ENCODE peak calls at places on chromosome 12, in four cellular contexts. Z is SK-N-SH, D is GM23248, S is neural progenitor cell. G is an unnamed sample. For H3K27me3 and H3F3A, the result is how much of the 10 kb centered on the place peaks cover.

GRCh38 chr12:47312794-47313426 is 233.2 kb upstream of the AMIGO2 start:
- DNase-seq in S (no peak), Z (no peak), D (no peak), G (peak)

GRCh38 chr12:125399489-125399888 is 334.3 kb downstream of the AACS start:
- DNase-seq in D (no peak), Z (no peak), S (no peak), G (no peak)

GRCh38 chr12:117662220-117662619 is 300.8 kb upstream of the NOS1 start:
- DNase-seq in S (no peak), Z (no peak), D (no peak), G (no peak)

GRCh38 chr12:41621288-41621687 is 433.2 kb downstream of the PDZRN4 start:
- DNase-seq in Z (no peak), D (no peak), S (no peak), G (no peak)

GRCh38 chr12:94244165-94245133 is 96.1 kb downstream of the PLXNC1 start:
- DNase-seq in S (no peak), Z (no peak), D (no peak), G (no peak)

GRCh38 chr12:124437121-124437520 is 130.3 kb downstream of the NCOR2 start:
- DNase-seq in Z (no peak), S (no peak), D (no peak), G (no peak)

GRCh38 chr12:1915082-1915968 is 3.1 kb downstream of the CACNA2D4 start:
- DNase-seq in D (no peak), Z (peak), S (no peak), G (no peak)

GRCh38 chr12:128258866-128259555 is 8.0 kb upstream of the TMEM132C start:
- DNase-seq in Z (peak), D (no peak), S (peak), G (no peak)

GRCh38 chr12:95608252-95609033 is 57.2 kb upstream of the USP44 start:
- DNase-seq in S (no peak), Z (no peak), D (peak), G (no peak)

GRCh38 chr12:27096420-27096819 is 14.0 kb upstream of the C12orf71 start:
- DNase-seq in D (no peak), Z (no peak), S (no peak), G (no peak)

GRCh38 chr12:132907216-132907615 is 19.8 kb upstream of the CHFR start:
- DNase-seq in S (no peak), D (peak), Z (no peak), G (no peak)

GRCh38 chr12:70661762-70662161 is 24.5 kb upstream of the PTPRB start:
- DNase-seq in S (no peak), Z (no peak), D (peak), G (no peak)

GRCh38 chr12:13135336-13136178 is 32.1 kb upstream of the GSG1 start:
- DNase-seq in S (no peak), Z (no peak), D (peak), G (no peak)

GRCh38 chr12:46110220-46110700 is 119.9 kb upstream of the SCAF11 start:
- DNase-seq in S (no peak), D (no peak), Z (no peak), G (no peak)

GRCh38 chr12:28242129-28242887 is 52.1 kb downstream of the CCDC91 start:
- DNase-seq in S (no peak), D (no peak), Z (no peak), G (no peak)

GRCh38 chr12:26109343-26109841 is 15.4 kb downstream of the BHLHE41 start:
- DNase-seq in D (no peak), S (no peak), Z (no peak), G (no peak)

GRCh38 chr12:754238-754816 is 1.9 kb downstream of the WNK1 start:
- DNase-seq in Z (no peak), S (peak), D (peak), G (no peak)

GRCh38 chr12:68557011-68557715 is 53.5 kb upstream of the RAP1B start:
- DNase-seq in D (peak), S (peak), Z (no peak), G (no peak)

GRCh38 chr12:102427542-102427923 is 52.8 kb downstream of the IGF1 start:
- DNase-seq in D (peak), S (no peak), Z (no peak), G (no peak)

GRCh38 chr12:90004319-90005074 is 295.9 kb upstream of the ATP2B1 start:
- DNase-seq in D (no peak), S (no peak), Z (no peak), G (no peak)

GRCh38 chr12:30822385-30823139 is 67.8 kb upstream of the CAPRIN2 start:
- DNase-seq in Z (peak), S (peak), D (peak), G (peak)

GRCh38 chr12:76265424-76266180 is 82.6 kb downstream of the BBS10 start:
- DNase-seq in D (no peak), Z (no peak), S (no peak), G (no peak)

GRCh38 chr12:91490667-91491309 is 308.2 kb upstream of the DCN start:
- DNase-seq in S (no peak), D (no peak), Z (no peak), G (no peak)

GRCh38 chr12:54364413-54364812 is at the start of gene GPR84:
- DNase-seq in D (no peak), S (no peak), Z (no peak), G (peak)

GRCh38 chr12:132246997-132247717 is 82.2 kb downstream of the GALNT9 start:
- DNase-seq in S (no peak), Z (no peak), D (no peak), G (no peak)

GRCh38 chr12:62891805-62892549 is 43.0 kb downstream of the PPM1H start:
- DNase-seq in D (no peak), S (no peak), Z (no peak), G (no peak)

GRCh38 chr12:52011602-52012214 is 5.0 kb downstream of the TAMALIN start:
- DNase-seq in Z (no peak), D (no peak), S (no peak), G (no peak)

GRCh38 chr12:86774841-86775386 is 518.7 kb upstream of the MGAT4C start:
- DNase-seq in Z (no peak), S (no peak), D (peak), G (no peak)

GRCh38 chr12:109608796-109609195 is 35.2 kb downstream of the MVK start:
- DNase-seq in D (no peak), Z (no peak), S (no peak), G (no peak)
- H3K27me3 ChIP-seq in D (under half), Z (under half), S (under half), G (under half)

GRCh38 chr12:6372403-6373003 is 2.9 kb downstream of the SCNN1A start:
- DNase-seq in D (peak), S (peak), Z (no peak), G (peak)
- H3F3A ChIP-seq in D (under half), S (half or more), Z (under half), G (under half)

DNA sequence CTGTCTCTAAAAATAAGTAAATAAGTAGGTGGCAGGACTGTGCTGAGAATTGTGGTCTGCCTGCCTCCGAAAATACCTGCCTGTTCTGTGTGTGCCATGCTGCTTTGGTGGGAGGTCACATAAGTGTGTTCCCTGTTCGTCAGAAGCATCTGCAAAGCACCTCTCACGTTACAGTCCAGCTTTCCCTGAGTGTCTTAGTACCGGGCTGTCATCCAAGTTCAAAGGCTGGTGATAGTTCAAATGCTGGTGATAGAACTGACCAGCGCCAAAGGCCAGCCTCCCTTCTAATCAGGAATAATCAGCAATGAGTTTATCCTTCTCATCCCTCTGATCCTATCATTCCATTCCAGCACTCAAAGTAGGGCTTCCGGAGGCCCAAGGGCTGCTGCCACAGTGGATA is 5.6 kb downstream of the CABP1 start:
- DNase-seq in Z (no peak), D (no peak), S (no peak), G (no peak)
- H3K27me3 ChIP-seq in Z (under half), D (half or more), S (half or more), G (under half)

GRCh38 chr12:122874081-122874480 is 21.8 kb downstream of the VPS37B start:
- DNase-seq in S (peak), Z (no peak), D (no peak), G (no peak)
- H3F3A ChIP-seq in S (under half), Z (under half), D (under half), G (half or more)

GRCh38 chr12:131218291-131219172 is 264.8 kb downstream of the ADGRD1 start:
- DNase-seq in Z (no peak), S (peak), D (no peak), G (no peak)
- H3K27me3 ChIP-seq in Z (under half), S (under half), D (under half), G (under half)

GRCh38 chr12:53025250-53025649 is 19.0 kb downstream of the EIF4B start:
- DNase-seq in Z (peak), S (no peak), D (no peak), G (no peak)
- H3F3A ChIP-seq in Z (under half), S (under half), D (half or more), G (under half)

DNA sequence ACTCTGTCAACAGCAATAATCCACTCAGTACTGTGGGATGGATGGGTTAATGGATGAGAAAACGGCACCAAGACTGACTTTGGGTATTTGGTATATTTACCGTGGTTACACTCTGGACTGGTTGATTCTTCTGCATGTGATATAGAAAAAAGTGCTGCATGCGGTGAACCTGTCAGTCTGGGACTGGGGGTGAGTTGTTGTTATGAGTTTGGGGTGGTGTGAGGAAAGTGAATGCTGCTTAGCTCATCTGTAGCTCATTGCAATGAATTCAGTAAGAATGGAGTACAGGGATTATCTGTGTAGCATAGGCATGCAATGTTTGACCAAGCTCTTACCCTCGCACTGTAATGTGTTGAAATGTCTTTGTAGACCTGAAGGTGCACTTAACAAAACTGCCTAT is 6.0 kb downstream of the KCNA1 start:
- DNase-seq in Z (no peak), D (no peak), S (no peak), G (no peak)
- H3K27me3 ChIP-seq in Z (half or more), D (under half), S (under half), G (under half)

GRCh38 chr12:123067654-123068053 is 83.2 kb downstream of the PITPNM2 start:
- DNase-seq in Z (no peak), S (no peak), D (no peak), G (no peak)
- H3F3A ChIP-seq in Z (under half), S (under half), D (under half), G (under half)

GRCh38 chr12:113515082-113515856 is 43.6 kb upstream of the LHX5 start:
- DNase-seq in Z (no peak), D (no peak), S (peak), G (no peak)
- H3K27me3 ChIP-seq in Z (under half), D (under half), S (under half), G (under half)